ENCODE peak calls at places on chromosomes 4 and X, in nine cellular contexts. B is lung microvascular endothelial cell, E is head of caudate nucleus, O is foreskin fibroblast, V is NCI-H1092, S is HTR-8/SVneo, A is GM12892, R is K562, W is RKO. H is an unnamed sample.

GRCh38 chrX:134186362-134187121 is 50.4 kb upstream of the CCDC160 start:
- DNase-seq in O (no peak), A (no peak), R (no peak), S (no peak), E (no peak), W (no peak), V (no peak), B (no peak), H (no peak)

GRCh38 chr4:6071191-6071958 is 53.1 kb upstream of the C4orf50 start:
- DNase-seq in A (no peak), V (no peak), W (no peak), O (no peak), E (no peak), S (no peak), R (no peak), B (no peak), H (no peak)

GRCh38 chr4:2484993-2485392 is 16.1 kb downstream of the RNF4 start:
- DNase-seq in B (peak; percentile 86), A (peak; percentile 65), S (no peak), O (peak; percentile 66), W (no peak), R (no peak), E (peak; percentile 49), V (no peak), H (no peak)

GRCh38 chr4:2423695-2424094 is 4.9 kb downstream of the CFAP99 start:
- DNase-seq in A (no peak), B (no peak), S (no peak), W (no peak), V (no peak), O (no peak), R (no peak), E (no peak), H (no peak)

GRCh38 chrX:17441965-17442364 is 67.0 kb downstream of the NHS start:
- DNase-seq in A (no peak), B (peak; percentile 1), E (no peak), V (no peak), O (peak; percentile 30), R (no peak), S (no peak), W (peak; percentile 49), H (peak; percentile 17)

GRCh38 chr4:118395057-118395679 is 42.4 kb upstream of the PRSS12 start:
- DNase-seq in V (no peak), A (no peak), E (no peak), W (no peak), B (no peak), O (no peak), R (no peak), S (no peak), H (no peak)

GRCh38 chr4:16225681-16225995 is 633 bp downstream of the TAPT1 start:
- DNase-seq in R (no peak), E (no peak), B (peak; percentile 12), O (no peak), A (no peak), S (no peak), W (peak; percentile 10), V (no peak), H (no peak)

GRCh38 chr4:84286048-84286447 is 213.0 kb downstream of the NKX6-1 start:
- DNase-seq in R (no peak), S (no peak), W (no peak), O (no peak), B (no peak), A (no peak), V (no peak), E (no peak), H (no peak)

GRCh38 chr4:83171640-83172039 is 57.1 kb upstream of the PLAC8 start:
- DNase-seq in B (peak; percentile 29), A (no peak), O (peak; percentile 5), E (no peak), V (no peak), W (no peak), S (no peak), R (no peak), H (no peak)

GRCh38 chrX:48957477-48957826 is at the start of gene OTUD5:
- DNase-seq in O (peak; percentile 33), E (peak; percentile 47), R (no peak), A (peak; percentile 75), V (peak; percentile 66), S (peak; percentile 41), W (peak; percentile 73), B (no peak), H (no peak)